ENCODE peak calls at places on chromosomes 13 and 19, in four cellular contexts. Q, L, B and V are unnamed samples.
A peak's percentile ranks its signal among the peaks of the same experiment; 100 is the strongest.

GRCh38 chr19:3478409-3479176 is 1.7 kb downstream of the SMIM24 start:
- DNase-seq in Q (peak; percentile 69), L (no peak), B (no peak), V (no peak)

GRCh38 chr13:76816394-76816793 is 69.8 kb downstream of the KCTD12 start:
- DNase-seq in Q (no peak), L (no peak), B (no peak), V (no peak)

GRCh38 chr13:110523180-110523579 is 38.3 kb downstream of the RAB20 start:
- DNase-seq in Q (no peak), L (no peak), B (no peak), V (no peak)

GRCh38 chr19:58154287-58154678 is 3.7 kb upstream of the ZNF329 start:
- DNase-seq in Q (no peak), L (no peak), B (no peak), V (peak; percentile 74)

GRCh38 chr13:79628463-79628862 is 147.5 kb downstream of the NDFIP2 start:
- DNase-seq in Q (no peak), L (no peak), B (no peak), V (no peak)

GRCh38 chr13:66162470-66162869 is 1067.7 kb downstream of the PCDH9 start:
- DNase-seq in Q (no peak), L (no peak), B (no peak), V (no peak)

GRCh38 chr13:36026556-36026955 is 104.6 kb downstream of the DCLK1 start:
- DNase-seq in Q (no peak), L (no peak), B (no peak), V (no peak)

GRCh38 chr13:20713751-20714150 is 10.3 kb downstream of the IL17D start:
- DNase-seq in Q (no peak), L (no peak), B (no peak), V (peak; percentile 83)

GRCh38 chr13:103354189-103354588 is 288.0 kb upstream of the SLC10A2 start:
- DNase-seq in Q (no peak), L (no peak), B (no peak), V (no peak)

GRCh38 chr13:33003458-33004019 is 12.7 kb upstream of the KL start:
- DNase-seq in Q (no peak), L (no peak), B (no peak), V (no peak)

GRCh38 chr13:76948139-76948538 is at the start of gene ACOD1:
- DNase-seq in Q (no peak), L (no peak), B (no peak), V (no peak)

GRCh38 chr19:48403606-48404005 is 10.1 kb downstream of the GRIN2D start:
- DNase-seq in Q (peak; percentile 80), L (no peak), B (no peak), V (no peak)

GRCh38 chr13:21075303-21076264 is 14.2 kb upstream of the LATS2 start:
- DNase-seq in Q (no peak), L (peak; percentile 64), B (no peak), V (no peak)

GRCh38 chr13:107324416-107325204 is 756.7 kb upstream of the ARGLU1 start:
- DNase-seq in Q (no peak), L (no peak), B (no peak), V (no peak)

GRCh38 chr13:110397445-110397844 is 90.4 kb downstream of the COL4A2 start:
- DNase-seq in Q (no peak), L (no peak), B (no peak), V (no peak)

GRCh38 chr19:48674921-48675824 is 2.4 kb upstream of the NTN5 start:
- DNase-seq in Q (peak; percentile 85), L (peak; percentile 90), B (no peak), V (peak; percentile 82)

GRCh38 chr19:44734357-44734756 is 14.2 kb upstream of the BCL3 start:
- DNase-seq in Q (no peak), L (no peak), B (no peak), V (no peak)

GRCh38 chr19:35744335-35744687 is 907 bp downstream of the U2AF1L4 start:
- DNase-seq in Q (no peak), L (no peak), B (no peak), V (no peak)

GRCh38 chr13:40673414-40673813 is 7.0 kb upstream of the FOXO1 start:
- DNase-seq in Q (no peak), L (no peak), B (no peak), V (no peak)
- H3K4me3 ChIP-seq in Q (no peak overlapping the region), L (no peak overlapping the region), B (no peak overlapping the region), V (no peak overlapping the region)

GRCh38 chr19:49801966-49802661 is 11.0 kb downstream of the FUZ start:
- DNase-seq in Q (no peak), L (peak; percentile 90), B (peak; percentile 74), V (peak; percentile 93)
- H3K27ac ChIP-seq in Q (no peak overlapping the region), L (no peak overlapping the region), B (no peak overlapping the region), V (no peak overlapping the region)

GRCh38 chr19:30123611-30124010 is 181.6 kb downstream of the URI1 start:
- DNase-seq in Q (no peak), L (no peak), B (no peak), V (no peak)

GRCh38 chr19:30119180-30119920 is 177.3 kb downstream of the URI1 start:
- DNase-seq in Q (no peak), L (no peak), B (no peak), V (no peak)

GRCh38 chr19:30122431-30122830 is 180.4 kb downstream of the URI1 start:
- DNase-seq in Q (no peak), L (no peak), B (no peak), V (no peak)

GRCh38 chr19:30120860-30121484 is 178.9 kb downstream of the URI1 start:
- DNase-seq in Q (no peak), L (no peak), B (no peak), V (no peak)

DNA sequence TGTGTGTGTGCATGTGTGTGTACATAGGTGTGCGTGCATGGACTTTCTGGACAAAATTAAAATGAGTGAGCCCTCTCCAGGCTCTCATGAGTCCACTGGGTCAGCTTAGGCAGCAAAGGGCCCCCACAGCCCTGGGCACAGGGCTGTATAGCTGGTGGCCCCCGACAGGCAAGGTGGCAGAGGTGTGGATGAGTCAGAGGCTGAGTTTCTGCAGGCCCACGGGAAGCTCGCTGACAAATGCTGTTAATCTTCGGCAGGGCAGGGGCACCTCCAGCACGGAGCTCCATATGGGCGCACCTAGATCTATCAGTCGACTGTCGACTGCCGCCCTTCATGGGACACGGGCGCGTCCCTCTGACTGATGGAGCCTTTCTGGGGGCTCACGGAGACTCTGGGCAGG is 181.1 kb downstream of the URI1 start:
- DNase-seq in Q (no peak), L (no peak), B (no peak), V (no peak)
- TF ChIP-seq CTCF in Q (no peak), L (no peak), B (no peak), V (no peak)

GRCh38 chr19:21439372-21439771 is 42.4 kb downstream of the ZNF493 start:
- DNase-seq in Q (no peak), L (no peak), B (no peak), V (no peak)

GRCh38 chr19:21434516-21434915 is 37.6 kb downstream of the ZNF493 start:
- DNase-seq in Q (no peak), L (no peak), B (no peak), V (no peak)

GRCh38 chr19:21434967-21435544 is 38.1 kb downstream of the ZNF493 start:
- DNase-seq in Q (no peak), L (no peak), B (no peak), V (no peak)

GRCh38 chr19:21440321-21440720 is 43.4 kb downstream of the ZNF493 start:
- DNase-seq in Q (no peak), L (no peak), B (no peak), V (no peak)
- H3K4me3 ChIP-seq in Q (no peak overlapping the region), L (no peak overlapping the region), B (no peak overlapping the region), V (peak overlapping the region; percentile 54)

DNA sequence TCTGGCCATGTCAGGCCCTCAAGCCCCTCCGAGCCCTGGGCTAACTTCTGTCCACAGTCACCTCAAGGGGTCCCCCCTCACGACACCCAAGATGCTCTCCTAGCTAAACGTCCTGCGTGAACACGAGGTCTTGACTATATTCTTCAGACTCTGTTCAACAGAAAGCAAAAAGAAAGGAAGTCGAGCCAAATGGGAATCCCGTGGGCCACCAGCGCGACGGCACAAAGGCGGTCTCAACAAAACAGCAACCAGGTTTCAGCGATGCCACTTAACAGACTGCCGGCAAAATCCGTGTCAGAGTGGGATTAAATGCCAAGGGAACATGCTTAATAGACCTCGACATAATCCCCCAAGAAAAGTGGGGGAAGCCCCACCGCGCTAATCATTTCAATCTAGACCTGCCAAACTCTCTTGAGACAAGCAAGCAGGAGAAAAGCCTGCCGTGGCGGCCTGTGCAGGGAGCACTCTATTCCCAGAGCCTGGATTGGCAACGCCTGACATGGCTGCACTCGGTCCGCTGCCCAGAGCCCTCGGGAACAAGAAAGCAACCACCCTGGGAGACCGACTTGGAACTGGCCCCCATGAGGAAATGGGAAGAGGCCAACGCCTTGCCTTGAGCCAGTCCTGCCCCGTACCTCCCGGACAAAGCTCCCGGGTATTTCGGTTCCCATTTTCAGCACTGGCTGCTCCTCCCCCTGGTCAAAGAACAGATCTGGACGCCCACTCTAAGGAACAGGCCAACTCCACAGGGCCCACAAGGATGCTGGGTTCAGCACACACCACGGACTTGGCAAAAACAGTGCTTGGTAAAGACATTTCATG is 16.0 kb downstream of the ZC3H4 start:
- DNase-seq in Q (no peak), L (peak; percentile 72), B (no peak), V (peak; percentile 83)
- H3K27ac ChIP-seq in Q (no peak overlapping the region), L (peak overlapping the region; percentile 92), B (no peak overlapping the region), V (peak overlapping the region; percentile 41)

DNA sequence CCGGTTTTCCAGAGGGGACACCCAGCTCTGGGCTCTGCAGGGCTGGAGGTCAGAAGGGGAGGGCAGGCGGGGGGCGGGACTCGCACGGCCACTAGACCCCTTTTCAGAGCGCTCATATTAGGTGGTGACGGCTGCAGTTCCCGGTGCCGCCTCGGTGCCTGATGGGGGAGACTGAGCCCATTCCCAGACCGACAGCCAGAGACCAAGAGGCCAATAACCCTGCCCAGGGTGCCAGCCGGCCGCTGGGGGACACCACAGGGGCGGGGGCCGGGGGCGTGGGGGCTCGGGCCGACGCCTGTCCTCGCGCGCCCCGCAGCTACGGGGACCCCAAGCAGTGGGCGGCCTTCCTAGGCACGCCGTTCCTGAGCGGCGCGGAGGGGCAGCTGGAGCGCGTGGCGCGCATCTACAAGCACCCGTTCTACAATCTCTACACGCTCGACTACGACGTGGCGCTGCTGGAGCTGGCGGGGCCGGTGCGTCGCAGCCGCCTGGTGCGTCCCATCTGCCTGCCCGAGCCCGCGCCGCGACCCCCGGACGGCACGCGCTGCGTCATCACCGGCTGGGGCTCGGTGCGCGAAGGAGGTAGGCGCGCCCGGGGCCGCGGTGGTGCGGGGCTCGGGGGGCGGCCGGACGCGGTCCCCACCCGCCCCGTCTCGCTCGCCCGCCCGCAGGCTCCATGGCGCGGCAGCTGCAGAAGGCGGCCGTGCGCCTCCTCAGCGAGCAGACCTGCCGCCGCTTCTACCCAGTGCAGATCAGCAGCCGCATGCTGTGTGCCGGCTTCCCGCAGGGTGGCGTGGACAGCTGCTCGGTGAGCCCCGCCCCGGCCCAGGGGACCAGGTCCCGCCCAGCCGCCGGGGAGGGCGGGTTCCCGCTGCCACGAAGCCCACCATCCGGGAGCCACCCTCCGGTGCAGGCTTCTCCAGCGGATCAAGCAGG is 2.4 kb downstream of the TIMM13 start:
- DNase-seq in Q (no peak), L (peak; percentile 68), B (peak; percentile 33), V (no peak)
- TF ChIP-seq CTCF in Q (no peak), L (no peak), B (peak; percentile 53), V (no peak)

GRCh38 chr13:24274452-24274971 is 34.9 kb upstream of the C1QTNF9 start:
- DNase-seq in Q (peak; percentile 5), L (no peak), B (peak; percentile 21), V (peak; percentile 68)

GRCh38 chr13:24271231-24271610 is 38.2 kb upstream of the C1QTNF9 start:
- DNase-seq in Q (no peak), L (no peak), B (no peak), V (no peak)

GRCh38 chr13:24271611-24272451 is 37.5 kb upstream of the C1QTNF9 start:
- DNase-seq in Q (no peak), L (no peak), B (peak; percentile 45), V (peak; percentile 85)

GRCh38 chr13:24273926-24274325 is 35.5 kb upstream of the C1QTNF9 start:
- DNase-seq in Q (no peak), L (no peak), B (no peak), V (peak; percentile 53)

GRCh38 chr13:24272452-24273161 is 36.8 kb upstream of the C1QTNF9 start:
- DNase-seq in Q (no peak), L (no peak), B (no peak), V (peak; percentile 72)
- H3K4me3 ChIP-seq in Q (no peak overlapping the region), L (peak overlapping the region; percentile 44), B (peak overlapping the region; percentile 54), V (peak overlapping the region; percentile 74)